ENCODE peak calls at places on chromosomes 6 and 20, in seven cellular contexts. Q, D, U, F, L, J and N are unnamed samples.

GRCh38 chr6:8549381-8549780 is 114.0 kb upstream of the SLC35B3 start:
- DNase-seq in Q (no peak), U (no peak), D (no peak), L (no peak), F (no peak), J (no peak), N (no peak)

GRCh38 chr6:3750324-3751018 is 1.0 kb downstream of the PXDC1 start:
- DNase-seq in F (peak; percentile 60), J (peak; percentile 78), L (peak; percentile 63), D (no peak), U (peak; percentile 87), Q (no peak), N (no peak)

GRCh38 chr6:90397929-90398674 is 101.5 kb upstream of the BACH2 start:
- DNase-seq in L (peak; percentile 21), F (no peak), Q (peak; percentile 61), U (no peak), J (no peak), D (peak; percentile 54), N (no peak)

GRCh38 chr6:31308050-31308844 is 36.4 kb upstream of the HLA-C start:
- DNase-seq in Q (peak; percentile 50), D (peak; percentile 70), F (no peak), L (no peak), U (no peak), J (no peak), N (no peak)

GRCh38 chr6:67976486-67976885 is 658.6 kb upstream of the ADGRB3 start:
- DNase-seq in U (no peak), D (no peak), L (no peak), Q (no peak), J (no peak), F (no peak), N (no peak)

GRCh38 chr6:17640477-17640917 is 40.4 kb downstream of the FAM8A1 start:
- DNase-seq in L (no peak), U (peak; percentile 70), D (no peak), F (no peak), J (no peak), Q (no peak), N (peak; percentile 22)

GRCh38 chr6:106870824-106871300 is 103.7 kb downstream of the CD24 start:
- DNase-seq in Q (no peak), J (no peak), U (no peak), D (no peak), F (no peak), L (no peak), N (peak; percentile 9)

GRCh38 chr20:31989030-31989645 is 21.1 kb upstream of the CCM2L start:
- DNase-seq in L (no peak), D (no peak), Q (no peak), J (no peak), F (peak; percentile 14), U (no peak), N (no peak)

GRCh38 chr6:111566873-111567517 is 38.7 kb downstream of the TRAF3IP2 start:
- DNase-seq in Q (no peak), U (no peak), J (no peak), F (peak; percentile 35), L (no peak), D (no peak), N (no peak)

GRCh38 chr6:161008245-161008644 is 16.7 kb downstream of the MAP3K4 start:
- DNase-seq in Q (no peak), U (no peak), D (no peak), J (no peak), F (no peak), L (no peak), N (no peak)

GRCh38 chr20:1920252-1920651 is 25.0 kb downstream of the SIRPA start:
- DNase-seq in Q (no peak), L (no peak), U (no peak), D (no peak), F (no peak), J (no peak), N (no peak)

GRCh38 chr6:114009192-114009591 is 38.2 kb upstream of the HDAC2 start:
- DNase-seq in F (no peak), J (no peak), L (no peak), Q (no peak), D (no peak), U (no peak), N (no peak)

GRCh38 chr6:109671721-109672120 is 19.3 kb downstream of the AK9 start:
- DNase-seq in J (no peak), Q (no peak), D (no peak), U (peak; percentile 32), F (no peak), L (peak; percentile 19), N (peak; percentile 43)

GRCh38 chr6:166989427-166990034 is 9.7 kb upstream of the CEP43 start:
- DNase-seq in U (peak; percentile 63), F (no peak), Q (no peak), J (no peak), L (no peak), D (peak; percentile 40), N (no peak)